ENCODE peak calls at places on chromosomes 1 and 21, in ten cellular contexts. X, Q, N, E, Y, W, D, P, A and G are unnamed samples.

GRCh38 chr1:80217377-80217986 is 1211.0 kb upstream of the ADGRL4 start:
- DNase-seq in W (peak), X (peak), P (peak), Q (no peak), E (peak), D (no peak), N (peak), A (no peak), Y (peak), G (no peak)

GRCh38 chr1:117142200-117142599 is 20.7 kb upstream of the TRIM45 start:
- DNase-seq in A (no peak), W (no peak), D (no peak), Q (no peak), Y (no peak), N (peak), X (no peak), P (no peak), E (no peak), G (no peak)

GRCh38 chr1:27598288-27598687 is 5.7 kb downstream of the AHDC1 start:
- DNase-seq in N (no peak), Y (peak), W (no peak), P (peak), E (peak), D (no peak), X (no peak), A (no peak), Q (no peak), G (no peak)

GRCh38 chr1:230067441-230067870 is 418 bp downstream of the GALNT2 start:
- DNase-seq in D (peak), Q (no peak), A (peak), N (no peak), P (peak), X (no peak), E (peak), Y (no peak), W (peak), G (no peak)

GRCh38 chr1:52164604-52165003 is 22.7 kb downstream of the ZFYVE9 start:
- DNase-seq in X (no peak), Y (no peak), D (no peak), N (peak), E (no peak), Q (no peak), W (no peak), A (no peak), P (no peak), G (no peak)

GRCh38 chr1:87684194-87684593 is 355.5 kb downstream of the LMO4 start:
- DNase-seq in P (peak), Y (no peak), W (peak), A (no peak), N (peak), D (peak), X (peak), E (peak), Q (no peak), G (no peak)

GRCh38 chr1:30728340-30728739 is 5.0 kb upstream of the MATN1 start:
- DNase-seq in X (no peak), N (no peak), Q (no peak), Y (no peak), W (no peak), P (no peak), D (no peak), A (no peak), E (no peak), G (no peak)

GRCh38 chr1:109522026-109522425 is 12.5 kb upstream of the AMIGO1 start:
- DNase-seq in A (no peak), N (no peak), E (no peak), D (no peak), X (no peak), P (no peak), W (no peak), Y (no peak), Q (no peak), G (no peak)

GRCh38 chr21:42818328-42818749 is 61.0 kb downstream of the WDR4 start:
- DNase-seq in W (peak), P (peak), X (peak), Y (peak), Q (no peak), A (peak), D (peak), E (peak), N (peak), G (peak)

GRCh38 chr1:159214149-159214760 is 9.6 kb downstream of the ACKR1 start:
- DNase-seq in A (no peak), Q (no peak), E (peak), N (peak), Y (peak), W (peak), D (peak), X (peak), P (peak), G (no peak)

GRCh38 chr1:55580845-55581332 is 365.7 kb upstream of the USP24 start:
- DNase-seq in X (no peak), Q (no peak), N (peak), P (no peak), Y (peak), D (no peak), E (peak), W (no peak), A (no peak), G (no peak)

GRCh38 chr1:44973645-44974044 is 12.8 kb downstream of the EIF2B3 start:
- DNase-seq in N (no peak), Y (no peak), P (no peak), A (no peak), Q (no peak), E (no peak), D (no peak), X (no peak), W (no peak), G (no peak)

GRCh38 chr21:37871121-37871862 is 45.0 kb downstream of the KCNJ6 start:
- DNase-seq in E (peak), Y (no peak), Q (no peak), A (no peak), N (peak), P (no peak), D (no peak), X (no peak), W (no peak), G (no peak)

GRCh38 chr1:12734651-12735050 is 11.3 kb upstream of the CFAP107 start:
- DNase-seq in N (no peak), A (no peak), X (no peak), E (no peak), Y (no peak), P (no peak), W (no peak), Q (no peak), D (no peak), G (no peak)

GRCh38 chr21:34039678-34040382 is 33.5 kb upstream of the MRPS6 start:
- DNase-seq in D (no peak), X (no peak), N (no peak), E (no peak), W (no peak), P (no peak), A (no peak), Y (peak), Q (no peak), G (no peak)

GRCh38 chr1:99751877-99752504 is 14.4 kb downstream of the FRRS1 start:
- DNase-seq in W (no peak), E (no peak), Y (no peak), P (peak), A (no peak), Q (no peak), X (no peak), N (no peak), D (no peak), G (no peak)

GRCh38 chr1:238485906-238486219 is 595.1 kb upstream of the ZP4 start:
- DNase-seq in D (no peak), P (no peak), E (no peak), A (no peak), W (no peak), Q (no peak), X (no peak), N (peak), Y (peak), G (no peak)

GRCh38 chr1:244302889-244303609 is 148.7 kb downstream of the ADSS2 start:
- DNase-seq in N (peak), D (peak), Q (no peak), X (no peak), W (no peak), P (no peak), A (peak), E (peak), Y (peak), G (no peak)

GRCh38 chr21:31173881-31174555 is 135.7 kb upstream of the KRTAP19-8 start:
- DNase-seq in E (no peak), A (peak), Y (no peak), W (peak), Q (no peak), P (no peak), X (peak), D (no peak), N (no peak), G (no peak)

GRCh38 chr21:33014331-33014730 is 11.4 kb upstream of the OLIG2 start:
- DNase-seq in W (no peak), Q (no peak), D (no peak), Y (no peak), E (no peak), A (peak), X (peak), P (no peak), N (no peak), G (no peak)

GRCh38 chr1:243268284-243268653 is 12.4 kb downstream of the SDCCAG8 start:
- DNase-seq in X (no peak), Q (no peak), P (no peak), W (no peak), A (no peak), D (no peak), Y (no peak), E (peak), N (peak), G (no peak)
- TF ChIP-seq CTCF in X (no peak), Q (no peak), P (no peak), W (no peak), A (no peak), D (no peak), Y (no peak), E (no peak), N (no peak), G (no peak)

GRCh38 chr1:41358152-41358937 is 2.9 kb upstream of the FOXO6 start:
- DNase-seq in N (no peak), X (peak), W (peak), D (no peak), E (no peak), A (peak), Q (no peak), P (no peak), Y (peak), G (peak)
- H3K4me3 ChIP-seq in N (no peak), X (no peak), W (no peak), D (no peak), E (no peak), A (no peak), Q (no peak), P (no peak), Y (no peak), G (no peak)

GRCh38 chr1:223556414-223557124 is 108.9 kb downstream of the CAPN8 start:
- DNase-seq in W (peak), Q (no peak), X (peak), A (no peak), Y (peak), P (peak), D (peak), N (peak), E (peak), G (no peak)
- TF ChIP-seq CTCF in W (peak), Q (peak), X (peak), A (no peak), Y (peak), P (peak), D (peak), N (peak), E (peak), G (no peak)

GRCh38 chr21:15730484-15731242 is 881 bp downstream of the USP25 start:
- DNase-seq in P (no peak), E (peak), N (no peak), X (no peak), Q (no peak), A (peak), D (no peak), Y (no peak), W (no peak), G (no peak)

GRCh38 chr21:15735409-15735808 is 5.6 kb downstream of the USP25 start:
- DNase-seq in X (no peak), N (no peak), Y (no peak), W (no peak), A (no peak), Q (no peak), E (no peak), P (peak), D (no peak), G (no peak)

GRCh38 chr21:15731243-15731613 is 1.4 kb downstream of the USP25 start:
- DNase-seq in W (no peak), A (no peak), E (no peak), X (no peak), P (no peak), N (no peak), D (no peak), Q (no peak), Y (no peak), G (no peak)

GRCh38 chr21:15732290-15732995 is 2.7 kb downstream of the USP25 start:
- DNase-seq in A (no peak), W (no peak), E (peak), P (peak), Q (no peak), X (no peak), N (peak), Y (no peak), D (no peak), G (no peak)

GRCh38 chr21:15732996-15733329 is 3.2 kb downstream of the USP25 start:
- DNase-seq in Y (no peak), A (no peak), W (no peak), P (no peak), D (no peak), Q (no peak), X (no peak), E (no peak), N (no peak), G (no peak)
- H3K4me3 ChIP-seq in Y (no peak), A (no peak), W (peak), P (peak), D (peak), Q (peak), X (no peak), E (no peak), N (no peak), G (peak)

GRCh38 chr1:24094554-24094953 is 17.4 kb downstream of the MYOM3 start:
- DNase-seq in N (no peak), X (no peak), Q (no peak), P (no peak), W (peak), D (no peak), A (no peak), Y (no peak), E (no peak), G (no peak)
- TF ChIP-seq CTCF in N (peak), X (no peak), Q (no peak), P (peak), W (no peak), D (no peak), A (no peak), Y (peak), E (peak), G (no peak)

GRCh38 chr21:16073571-16073970 is 343.8 kb downstream of the USP25 start:
- DNase-seq in D (no peak), X (no peak), A (no peak), Q (no peak), N (peak), Y (no peak), W (no peak), P (no peak), E (no peak), G (no peak)
- H3K4me3 ChIP-seq in D (no peak), X (no peak), A (no peak), Q (no peak), N (no peak), Y (no peak), W (no peak), P (no peak), E (no peak), G (no peak)